ENCODE peak calls at places on chromosome 6, in five cellular contexts. One of them, this sample, is unnamed.

GRCh38 chr6:57267586-57268293 is 45.6 kb upstream of the RAB23 start:
- DNase-seq in uterus: peak; percentile 63
- DNase-seq in mammary epithelial cell: peak; percentile 94
- DNase-seq in GM23338: peak; percentile 81
- DNase-seq in adrenal gland: peak; percentile 66
- DNase-seq in this sample: peak; percentile 48

GRCh38 chr6:72861935-72862432 is 240.1 kb downstream of the KCNQ5 start:
- DNase-seq in uterus: no peak
- DNase-seq in adrenal gland: no peak
- DNase-seq in GM23338: no peak
- DNase-seq in mammary epithelial cell: peak; percentile 39
- DNase-seq in this sample: no peak

GRCh38 chr6:163414367-163415175 is at the start of gene QKI:
- DNase-seq in mammary epithelial cell: peak; percentile 76
- DNase-seq in adrenal gland: peak; percentile 87
- DNase-seq in GM23338: peak; percentile 60
- DNase-seq in uterus: peak; percentile 82
- DNase-seq in this sample: peak; percentile 87

GRCh38 chr6:89035252-89036106 is 45.1 kb upstream of the PNRC1 start:
- DNase-seq in adrenal gland: peak; percentile 96
- DNase-seq in mammary epithelial cell: peak; percentile 100
- DNase-seq in GM23338: no peak
- DNase-seq in uterus: peak; percentile 98
- DNase-seq in this sample: peak; percentile 83

GRCh38 chr6:56245903-56246351 is 1.5 kb downstream of the COL21A1 start:
- DNase-seq in uterus: no peak
- DNase-seq in GM23338: no peak
- DNase-seq in mammary epithelial cell: no peak
- DNase-seq in adrenal gland: no peak
- DNase-seq in this sample: no peak

GRCh38 chr6:82711105-82711829 is 347.6 kb downstream of the TPBG start:
- DNase-seq in mammary epithelial cell: no peak
- DNase-seq in adrenal gland: no peak
- DNase-seq in uterus: no peak
- DNase-seq in GM23338: no peak
- DNase-seq in this sample: no peak

GRCh38 chr6:85795966-85796365 is 153.3 kb upstream of the SYNCRIP start:
- DNase-seq in mammary epithelial cell: no peak
- DNase-seq in uterus: no peak
- DNase-seq in adrenal gland: no peak
- DNase-seq in GM23338: no peak
- DNase-seq in this sample: no peak

GRCh38 chr6:109478848-109479624 is 4.0 kb downstream of the ZBTB24 start:
- DNase-seq in GM23338: no peak
- DNase-seq in mammary epithelial cell: no peak
- DNase-seq in adrenal gland: no peak
- DNase-seq in uterus: no peak
- DNase-seq in this sample: no peak

GRCh38 chr6:136990754-136991153 is 54.0 kb downstream of the IL20RA start:
- DNase-seq in GM23338: peak; percentile 39
- DNase-seq in adrenal gland: no peak
- DNase-seq in mammary epithelial cell: no peak
- DNase-seq in uterus: no peak
- DNase-seq in this sample: no peak

GRCh38 chr6:20686142-20686541 is 151.9 kb downstream of the CDKAL1 start:
- DNase-seq in mammary epithelial cell: no peak
- DNase-seq in uterus: no peak
- DNase-seq in GM23338: peak; percentile 80
- DNase-seq in adrenal gland: no peak
- DNase-seq in this sample: no peak

GRCh38 chr6:139582956-139583355 is 208.5 kb upstream of the CITED2 start:
- DNase-seq in mammary epithelial cell: peak; percentile 12
- DNase-seq in adrenal gland: no peak
- DNase-seq in GM23338: no peak
- DNase-seq in uterus: no peak
- DNase-seq in this sample: no peak

GRCh38 chr6:83974409-83975050 is 59.0 kb upstream of the MRAP2 start:
- DNase-seq in GM23338: no peak
- DNase-seq in adrenal gland: no peak
- DNase-seq in mammary epithelial cell: no peak
- DNase-seq in uterus: no peak
- DNase-seq in this sample: no peak

GRCh38 chr6:5484692-5485091 is 223.4 kb downstream of the FARS2 start:
- DNase-seq in adrenal gland: no peak
- DNase-seq in mammary epithelial cell: no peak
- DNase-seq in uterus: no peak
- DNase-seq in GM23338: no peak
- DNase-seq in this sample: no peak

GRCh38 chr6:43803055-43803782 is 33.2 kb downstream of the VEGFA start:
- DNase-seq in uterus: no peak
- DNase-seq in GM23338: no peak
- DNase-seq in mammary epithelial cell: no peak
- DNase-seq in adrenal gland: no peak
- DNase-seq in this sample: no peak

GRCh38 chr6:76490456-76490855 is 418.0 kb upstream of the IMPG1 start:
- DNase-seq in GM23338: no peak
- DNase-seq in adrenal gland: no peak
- DNase-seq in mammary epithelial cell: no peak
- DNase-seq in uterus: no peak
- DNase-seq in this sample: no peak

GRCh38 chr6:120935908-120936307 is 398.4 kb downstream of the TBC1D32 start:
- DNase-seq in GM23338: no peak
- DNase-seq in mammary epithelial cell: no peak
- DNase-seq in adrenal gland: no peak
- DNase-seq in uterus: no peak
- DNase-seq in this sample: no peak

GRCh38 chr6:97215157-97215769 is 67.8 kb downstream of the MMS22L start:
- DNase-seq in adrenal gland: peak; percentile 79
- DNase-seq in uterus: no peak
- DNase-seq in mammary epithelial cell: peak; percentile 8
- DNase-seq in GM23338: peak; percentile 64
- DNase-seq in this sample: no peak

GRCh38 chr6:73768630-73769029 is 72.6 kb downstream of the CD109 start:
- DNase-seq in uterus: no peak
- DNase-seq in GM23338: no peak
- DNase-seq in adrenal gland: no peak
- DNase-seq in mammary epithelial cell: no peak
- DNase-seq in this sample: no peak

GRCh38 chr6:6314601-6315000 is 5.9 kb downstream of the F13A1 start:
- DNase-seq in GM23338: no peak
- DNase-seq in uterus: no peak
- DNase-seq in mammary epithelial cell: no peak
- DNase-seq in adrenal gland: no peak
- DNase-seq in this sample: no peak

GRCh38 chr6:28606424-28607391 is 81.0 kb downstream of the GPX5 start:
- DNase-seq in GM23338: peak; percentile 93
- DNase-seq in adrenal gland: peak; percentile 66
- DNase-seq in uterus: no peak
- DNase-seq in mammary epithelial cell: peak; percentile 75
- DNase-seq in this sample: no peak

GRCh38 chr6:30508890-30509736 is 19.8 kb downstream of the HLA-E start:
- DNase-seq in adrenal gland: no peak
- DNase-seq in mammary epithelial cell: no peak
- DNase-seq in GM23338: no peak
- DNase-seq in uterus: no peak
- DNase-seq in this sample: no peak
- H3K4me1 ChIP-seq in adrenal gland: no peaks in the 10 kb centered on the region
- H3K4me1 ChIP-seq in mammary epithelial cell: peaks cover 7% of the 10 kb centered on the region
- H3K4me1 ChIP-seq in GM23338: no peaks in the 10 kb centered on the region
- H3K4me1 ChIP-seq in uterus: no peaks in the 10 kb centered on the region
- H3K4me1 ChIP-seq in this sample: no peaks in the 10 kb centered on the region

GRCh38 chr6:157019733-157020132 is 242.6 kb downstream of the ARID1B start:
- DNase-seq in uterus: no peak
- DNase-seq in adrenal gland: no peak
- DNase-seq in GM23338: no peak
- DNase-seq in mammary epithelial cell: no peak
- DNase-seq in this sample: no peak
- TF ChIP-seq CTCF in uterus: no peak
- TF ChIP-seq CTCF in adrenal gland: no peak
- TF ChIP-seq CTCF in GM23338: no peak
- TF ChIP-seq CTCF in mammary epithelial cell: no peak
- TF ChIP-seq CTCF in this sample: no peak

DNA sequence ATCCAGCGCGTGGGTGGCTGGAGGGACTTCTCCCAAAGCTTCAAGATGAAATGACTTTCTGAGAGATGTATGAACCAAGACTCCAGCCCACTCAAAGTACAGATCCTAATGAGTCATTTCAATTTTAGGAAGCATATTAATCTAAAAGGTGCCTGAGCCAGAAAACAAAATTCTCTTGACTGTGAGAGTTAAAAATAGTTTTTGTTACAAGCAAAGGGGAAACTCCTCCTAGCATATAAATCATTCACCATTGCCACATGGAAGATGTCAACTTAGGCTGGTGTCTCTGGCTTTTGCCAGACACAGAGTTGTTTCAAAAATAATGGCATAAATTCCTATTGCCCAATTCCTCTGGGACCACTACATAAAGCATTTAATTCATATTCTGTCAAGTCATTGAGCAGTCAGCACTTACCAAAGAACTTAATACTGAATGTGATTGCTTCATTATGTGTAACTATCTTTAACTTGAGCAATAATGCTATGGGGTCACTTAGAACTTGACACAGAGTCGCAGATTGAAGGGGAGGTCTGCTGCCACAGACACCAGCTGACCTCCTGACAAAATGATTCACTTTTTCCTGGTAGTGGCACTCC is 280.6 kb downstream of the SLC35F1 start:
- DNase-seq in adrenal gland: peak; percentile 66
- DNase-seq in uterus: peak; percentile 31
- DNase-seq in mammary epithelial cell: no peak
- DNase-seq in GM23338: no peak
- DNase-seq in this sample: no peak
- H3K4me3 ChIP-seq in adrenal gland: peak overlapping the region; percentile 7
- H3K4me3 ChIP-seq in uterus: no peak overlapping the region
- H3K4me3 ChIP-seq in mammary epithelial cell: no peak overlapping the region
- H3K4me3 ChIP-seq in GM23338: no peak overlapping the region
- H3K4me3 ChIP-seq in this sample: no peak overlapping the region

GRCh38 chr6:395432-396125 is 4.0 kb downstream of the IRF4 start:
- DNase-seq in mammary epithelial cell: no peak
- DNase-seq in uterus: no peak
- DNase-seq in GM23338: no peak
- DNase-seq in adrenal gland: no peak
- DNase-seq in this sample: no peak
- H3K4me1 ChIP-seq in mammary epithelial cell: peaks cover 16% of the 10 kb centered on the region
- H3K4me1 ChIP-seq in uterus: no peaks in the 10 kb centered on the region
- H3K4me1 ChIP-seq in GM23338: peaks cover 8% of the 10 kb centered on the region
- H3K4me1 ChIP-seq in adrenal gland: peaks cover 9% of the 10 kb centered on the region
- H3K4me1 ChIP-seq in this sample: peaks cover 25% of the 10 kb centered on the region

This sample was measured in lung.